ENCODE peak calls at places on chromosomes 11 and 22, in five cellular contexts. One of them, this sample, is unnamed.

GRCh38 chr11:81874627-81875026 is 859.0 kb downstream of the FAM181B start:
- DNase-seq in posterior vena cava: no peak
- DNase-seq in stimulated activated CD4-positive, alpha-beta T cell treated with anti-CD3 and anti-CD28 coated beads, TNF-alpha, amount 100 ng/mL, for 24 hours: no peak
- DNase-seq in Caki2: no peak
- DNase-seq in nephron progenitor cell: no peak
- DNase-seq in this sample: no peak

GRCh38 chr11:35953081-35953480 is 9.2 kb downstream of the LDLRAD3 start:
- DNase-seq in posterior vena cava: no peak
- DNase-seq in stimulated activated CD4-positive, alpha-beta T cell treated with anti-CD3 and anti-CD28 coated beads, TNF-alpha, amount 100 ng/mL, for 24 hours: no peak
- DNase-seq in Caki2: no peak
- DNase-seq in nephron progenitor cell: peak
- DNase-seq in this sample: no peak

GRCh38 chr22:32964411-32965057 is 93.6 kb downstream of the SYN3 start:
- DNase-seq in posterior vena cava: no peak
- DNase-seq in stimulated activated CD4-positive, alpha-beta T cell treated with anti-CD3 and anti-CD28 coated beads, TNF-alpha, amount 100 ng/mL, for 24 hours: no peak
- DNase-seq in Caki2: no peak
- DNase-seq in nephron progenitor cell: no peak
- DNase-seq in this sample: no peak

GRCh38 chr11:36683823-36684222 is 85.8 kb upstream of the RAG2 start:
- DNase-seq in posterior vena cava: no peak
- DNase-seq in stimulated activated CD4-positive, alpha-beta T cell treated with anti-CD3 and anti-CD28 coated beads, TNF-alpha, amount 100 ng/mL, for 24 hours: no peak
- DNase-seq in Caki2: no peak
- DNase-seq in nephron progenitor cell: no peak
- DNase-seq in this sample: no peak

GRCh38 chr11:17986007-17986710 is 26.7 kb downstream of the SERGEF start:
- DNase-seq in posterior vena cava: peak
- DNase-seq in stimulated activated CD4-positive, alpha-beta T cell treated with anti-CD3 and anti-CD28 coated beads, TNF-alpha, amount 100 ng/mL, for 24 hours: no peak
- DNase-seq in Caki2: no peak
- DNase-seq in nephron progenitor cell: no peak
- DNase-seq in this sample: no peak

GRCh38 chr22:34502821-34503220 is 563.1 kb upstream of the ISX start:
- DNase-seq in posterior vena cava: no peak
- DNase-seq in stimulated activated CD4-positive, alpha-beta T cell treated with anti-CD3 and anti-CD28 coated beads, TNF-alpha, amount 100 ng/mL, for 24 hours: no peak
- DNase-seq in Caki2: no peak
- DNase-seq in nephron progenitor cell: no peak
- DNase-seq in this sample: no peak

GRCh38 chr11:69891421-69892236 is 72.4 kb upstream of the FGF3 start:
- DNase-seq in posterior vena cava: peak
- DNase-seq in stimulated activated CD4-positive, alpha-beta T cell treated with anti-CD3 and anti-CD28 coated beads, TNF-alpha, amount 100 ng/mL, for 24 hours: no peak
- DNase-seq in Caki2: peak
- DNase-seq in nephron progenitor cell: no peak
- DNase-seq in this sample: no peak

GRCh38 chr11:134200688-134201087 is 23.1 kb downstream of the NCAPD3 start:
- DNase-seq in posterior vena cava: no peak
- DNase-seq in stimulated activated CD4-positive, alpha-beta T cell treated with anti-CD3 and anti-CD28 coated beads, TNF-alpha, amount 100 ng/mL, for 24 hours: no peak
- DNase-seq in Caki2: no peak
- DNase-seq in nephron progenitor cell: no peak
- DNase-seq in this sample: no peak

GRCh38 chr11:1766719-1767398 is 3.1 kb upstream of the CTSD start:
- DNase-seq in posterior vena cava: peak
- DNase-seq in stimulated activated CD4-positive, alpha-beta T cell treated with anti-CD3 and anti-CD28 coated beads, TNF-alpha, amount 100 ng/mL, for 24 hours: no peak
- DNase-seq in Caki2: no peak
- DNase-seq in nephron progenitor cell: no peak
- DNase-seq in this sample: no peak

GRCh38 chr11:74683941-74684481 is 47.2 kb downstream of the CHRDL2 start:
- DNase-seq in posterior vena cava: peak
- DNase-seq in stimulated activated CD4-positive, alpha-beta T cell treated with anti-CD3 and anti-CD28 coated beads, TNF-alpha, amount 100 ng/mL, for 24 hours: no peak
- DNase-seq in Caki2: no peak
- DNase-seq in nephron progenitor cell: no peak
- DNase-seq in this sample: no peak

GRCh38 chr11:34250732-34251639 is 106.8 kb downstream of the ABTB2 start:
- DNase-seq in posterior vena cava: peak
- DNase-seq in stimulated activated CD4-positive, alpha-beta T cell treated with anti-CD3 and anti-CD28 coated beads, TNF-alpha, amount 100 ng/mL, for 24 hours: peak
- DNase-seq in Caki2: peak
- DNase-seq in nephron progenitor cell: peak
- DNase-seq in this sample: peak

GRCh38 chr11:67045314-67045713 is 11.3 kb upstream of the RHOD start:
- DNase-seq in posterior vena cava: no peak
- DNase-seq in stimulated activated CD4-positive, alpha-beta T cell treated with anti-CD3 and anti-CD28 coated beads, TNF-alpha, amount 100 ng/mL, for 24 hours: no peak
- DNase-seq in Caki2: peak
- DNase-seq in nephron progenitor cell: no peak
- DNase-seq in this sample: no peak

GRCh38 chr11:46916669-46917108 is 1.7 kb downstream of the LRP4 start:
- DNase-seq in posterior vena cava: no peak
- DNase-seq in stimulated activated CD4-positive, alpha-beta T cell treated with anti-CD3 and anti-CD28 coated beads, TNF-alpha, amount 100 ng/mL, for 24 hours: no peak
- DNase-seq in Caki2: peak
- DNase-seq in nephron progenitor cell: peak
- DNase-seq in this sample: peak

This sample was measured in stimulated activated effector memory CD8-positive, alpha-beta T cell treated with anti-CD3 and anti-CD28 coated beads, Interleukin-12 subunit alpha, Interleukin-12 subunit beta, amount 100 ng/mL, for 72 hours.